ENCODE peak calls at places on chromosomes 2 and 18, in six cellular contexts. B, X, S, G, P and Q are unnamed samples.

GRCh38 chr2:237644059-237644703 is 16.8 kb downstream of the LRRFIP1 start:
- DNase-seq in S (no peak), P (no peak), G (no peak), X (no peak), B (no peak), Q (no peak)

GRCh38 chr2:196977491-196977890 is 51.0 kb upstream of the PGAP1 start:
- DNase-seq in B (no peak), X (peak; percentile 47), S (no peak), G (no peak), P (no peak), Q (no peak)

GRCh38 chr2:221997100-221997499 is 301.7 kb downstream of the PAX3 start:
- DNase-seq in P (peak; percentile 82), G (peak; percentile 10), B (peak; percentile 83), S (no peak), X (peak; percentile 73), Q (no peak)

GRCh38 chr2:240293865-240294461 is 141.5 kb upstream of the GPC1 start:
- DNase-seq in B (no peak), G (no peak), P (no peak), S (no peak), X (no peak), Q (no peak)

GRCh38 chr2:152222975-152223638 is 47.5 kb upstream of the STAM2 start:
- DNase-seq in S (no peak), P (peak; percentile 68), X (peak; percentile 96), G (peak; percentile 59), B (no peak), Q (no peak)

GRCh38 chr2:30238143-30238800 is 6.9 kb downstream of the LBH start:
- DNase-seq in S (no peak), G (no peak), X (no peak), B (no peak), P (no peak), Q (no peak)

GRCh38 chr2:101628050-101628392 is 69.5 kb upstream of the MAP4K4 start:
- DNase-seq in B (no peak), S (no peak), P (no peak), G (no peak), X (no peak), Q (no peak)

GRCh38 chr18:12236934-12237832 is 17.0 kb upstream of the CIDEA start:
- DNase-seq in S (peak; percentile 86), B (no peak), G (peak; percentile 24), P (peak; percentile 37), X (peak; percentile 53), Q (peak; percentile 69)

GRCh38 chr18:12362473-12363174 is 14.4 kb downstream of the AFG3L2 start:
- DNase-seq in P (no peak), G (no peak), X (no peak), B (no peak), S (no peak), Q (no peak)

GRCh38 chr2:174011796-174012195 is 46.6 kb upstream of the SP3 start:
- DNase-seq in P (no peak), G (no peak), X (no peak), S (no peak), B (no peak), Q (no peak)

GRCh38 chr2:116057538-116057937 is 1615.1 kb downstream of the DPP10 start:
- DNase-seq in X (no peak), B (no peak), S (no peak), G (no peak), P (no peak), Q (no peak)

GRCh38 chr2:139773720-139774277 is 993.6 kb upstream of the NXPH2 start:
- DNase-seq in G (no peak), P (no peak), B (no peak), S (no peak), X (no peak), Q (no peak)

GRCh38 chr2:36411962-36412444 is 56.4 kb downstream of the CRIM1 start:
- DNase-seq in S (no peak), B (no peak), G (no peak), P (no peak), X (no peak), Q (no peak)

GRCh38 chr2:34627003-34627402 is 1027.9 kb upstream of the FAM98A start:
- DNase-seq in P (no peak), B (no peak), S (no peak), G (no peak), X (no peak), Q (no peak)

GRCh38 chr2:96842600-96842999 is 1.2 kb downstream of the ANKRD23 start:
- DNase-seq in S (no peak), X (no peak), B (no peak), P (no peak), G (no peak), Q (no peak)

GRCh38 chr2:200577000-200577399 is 8.8 kb upstream of the AOX1 start:
- DNase-seq in G (no peak), S (no peak), X (no peak), P (no peak), B (no peak), Q (no peak)

GRCh38 chr2:188039307-188039706 is 252.4 kb upstream of the GULP1 start:
- DNase-seq in S (no peak), X (no peak), P (no peak), B (no peak), G (no peak), Q (no peak)

GRCh38 chr2:229235136-229235914 is 35.8 kb downstream of the PID1 start:
- DNase-seq in X (peak; percentile 39), B (no peak), G (no peak), P (peak; percentile 26), S (no peak), Q (peak; percentile 3)

GRCh38 chr2:234678721-234679120 is 181.8 kb upstream of the ARL4C start:
- DNase-seq in G (no peak), B (no peak), S (no peak), X (peak; percentile 89), P (no peak), Q (no peak)

GRCh38 chr2:136235451-136236418 is 117.8 kb upstream of the CXCR4 start:
- DNase-seq in X (peak; percentile 14), S (no peak), P (peak; percentile 87), G (peak; percentile 35), B (peak; percentile 32), Q (no peak)

GRCh38 chr2:177243476-177243875 is 21.1 kb downstream of the NFE2L2 start:
- DNase-seq in G (no peak), X (no peak), B (no peak), P (no peak), S (no peak), Q (no peak)

GRCh38 chr18:68797901-68798300 is at the start of gene CCDC102B:
- DNase-seq in B (no peak), P (no peak), S (no peak), X (peak; percentile 98), G (no peak), Q (no peak)

GRCh38 chr2:122390406-122390805 is 635.0 kb downstream of the TSN start:
- DNase-seq in X (no peak), B (no peak), S (peak; percentile 43), G (no peak), P (peak; percentile 56), Q (no peak)

GRCh38 chr2:232231514-232231913 is 147.0 kb upstream of the ALPP start:
- DNase-seq in P (no peak), G (no peak), X (no peak), B (no peak), S (no peak), Q (no peak)

GRCh38 chr2:74260495-74260894 is 62.1 kb downstream of the MTHFD2 start:
- DNase-seq in B (no peak), X (no peak), S (no peak), P (no peak), G (no peak), Q (no peak)

GRCh38 chr2:190653231-190653630 is 4.3 kb downstream of the NAB1 start:
- DNase-seq in G (no peak), S (no peak), X (no peak), B (no peak), P (no peak), Q (no peak)

GRCh38 chr2:239829326-239829725 is 195.8 kb downstream of the NDUFA10 start:
- DNase-seq in B (no peak), X (no peak), G (no peak), P (no peak), S (no peak), Q (no peak)

DNA sequence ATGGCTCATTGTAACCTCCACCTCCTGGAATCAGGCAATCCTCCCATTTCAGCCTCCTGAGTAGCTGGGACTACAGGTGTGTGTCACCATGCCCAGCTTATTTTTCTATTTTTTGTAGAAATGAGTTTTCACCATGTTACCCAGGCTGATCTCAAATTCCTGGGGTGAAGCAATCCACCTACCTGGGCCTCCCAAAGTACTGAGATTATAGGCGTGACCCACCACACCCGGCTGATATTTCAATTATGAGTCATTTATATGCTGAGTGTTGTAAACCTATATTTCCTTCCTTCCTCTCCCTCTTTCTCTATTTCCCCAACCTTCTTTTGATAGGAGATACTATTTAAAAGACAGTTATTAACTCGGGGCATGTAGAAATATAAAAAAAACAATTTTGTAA is 469.6 kb upstream of the ID2 start:
- DNase-seq in X (no peak), S (no peak), B (no peak), P (peak; percentile 32), G (no peak), Q (no peak)
- H3K9ac ChIP-seq in X (no peak overlapping the region), S (no peak overlapping the region), B (no peak overlapping the region), P (no peak overlapping the region), G (no peak overlapping the region), Q (no peak overlapping the region)

DNA sequence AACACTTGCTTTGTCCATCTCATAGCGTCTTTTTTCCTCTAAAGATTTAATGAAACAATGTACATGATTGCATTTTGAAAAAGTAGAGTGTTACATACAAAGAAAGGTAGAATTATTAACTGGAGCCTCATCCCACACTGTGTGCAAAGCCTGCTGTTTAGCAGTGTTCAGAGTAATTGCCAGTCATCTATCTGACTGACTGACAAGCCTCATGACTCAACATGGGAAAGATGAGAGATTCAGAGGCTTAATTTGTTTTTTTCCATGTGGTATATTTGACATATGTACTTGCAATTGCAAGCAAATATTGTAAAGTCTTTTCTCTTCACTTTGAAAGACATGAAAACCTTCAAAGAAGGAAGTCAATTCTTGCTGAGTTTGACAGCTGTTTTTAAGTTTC is 14.7 kb downstream of the PCARE start:
- DNase-seq in X (no peak), B (no peak), G (no peak), P (no peak), S (no peak), Q (no peak)
- H3K36me3 ChIP-seq in X (no peaks in the 10 kb centered on the region), B (no peaks in the 10 kb centered on the region), G (no peaks in the 10 kb centered on the region), P (no peaks in the 10 kb centered on the region), S (no peaks in the 10 kb centered on the region), Q (no peaks in the 10 kb centered on the region)

GRCh38 chr18:79685971-79686370 is 6.4 kb downstream of the CTDP1 start:
- DNase-seq in G (no peak), P (no peak), X (no peak), S (no peak), B (no peak), Q (no peak)
- H4K20me1 ChIP-seq in G (peaks cover 13% of the 10 kb centered on the region), P (peaks cover 6% of the 10 kb centered on the region), X (no peaks in the 10 kb centered on the region), S (peaks cover 70% of the 10 kb centered on the region), B (peaks cover 33% of the 10 kb centered on the region), Q (peaks cover 86% of the 10 kb centered on the region)

GRCh38 chr18:3458378-3458777 is 8.4 kb downstream of the TGIF1 start:
- DNase-seq in P (no peak), X (no peak), B (no peak), S (no peak), G (no peak), Q (no peak)
- H3K9ac ChIP-seq in P (no peak overlapping the region), X (no peak overlapping the region), B (no peak overlapping the region), S (no peak overlapping the region), G (no peak overlapping the region), Q (no peak overlapping the region)

GRCh38 chr18:51082571-51083264 is 52.7 kb downstream of the SMAD4 start:
- DNase-seq in X (no peak), G (no peak), P (peak; percentile 77), S (no peak), B (no peak), Q (no peak)
- H3K36me3 ChIP-seq in X (no peaks in the 10 kb centered on the region), G (peaks cover 11% of the 10 kb centered on the region), P (peaks cover 17% of the 10 kb centered on the region), S (peaks cover 94% of the 10 kb centered on the region), B (peaks cover 14% of the 10 kb centered on the region), Q (peaks cover 81% of the 10 kb centered on the region)